ENCODE peak calls at places on chromosomes 11 and 22, in six cellular contexts. One of them, this sample, is unnamed.

GRCh38 chr11:112157274-112157766 is 6.6 kb downstream of the IL18 start:
- DNase-seq in cardiac muscle cell: peak; percentile 98
- DNase-seq in sigmoid colon: no peak
- DNase-seq in pancreas: no peak
- DNase-seq in transverse colon: no peak
- DNase-seq in PC-9: peak; percentile 65
- DNase-seq in this sample: no peak

GRCh38 chr11:65915821-65916251 is 3.0 kb downstream of the C11orf68 start:
- DNase-seq in cardiac muscle cell: peak; percentile 96
- DNase-seq in sigmoid colon: peak; percentile 97
- DNase-seq in pancreas: peak; percentile 78
- DNase-seq in transverse colon: peak; percentile 74
- DNase-seq in PC-9: peak; percentile 96
- DNase-seq in this sample: peak; percentile 78

GRCh38 chr11:57049749-57050148 is 61.0 kb downstream of the OR5AK2 start:
- DNase-seq in cardiac muscle cell: no peak
- DNase-seq in sigmoid colon: no peak
- DNase-seq in pancreas: no peak
- DNase-seq in transverse colon: no peak
- DNase-seq in PC-9: no peak
- DNase-seq in this sample: no peak

GRCh38 chr11:61747389-61748285 is 4.8 kb upstream of the MYRF start:
- DNase-seq in cardiac muscle cell: peak; percentile 83
- DNase-seq in sigmoid colon: peak; percentile 86
- DNase-seq in pancreas: peak; percentile 94
- DNase-seq in transverse colon: peak; percentile 86
- DNase-seq in PC-9: peak; percentile 86
- DNase-seq in this sample: peak; percentile 88

GRCh38 chr11:69524291-69524882 is 42.9 kb downstream of the LINC01488 start:
- DNase-seq in cardiac muscle cell: peak; percentile 37
- DNase-seq in sigmoid colon: peak; percentile 55
- DNase-seq in pancreas: no peak
- DNase-seq in transverse colon: no peak
- DNase-seq in PC-9: peak; percentile 89
- DNase-seq in this sample: peak; percentile 56

GRCh38 chr22:24894220-24894975 is 52.1 kb downstream of the LHFPL7 start:
- DNase-seq in cardiac muscle cell: peak; percentile 96
- DNase-seq in sigmoid colon: peak; percentile 93
- DNase-seq in pancreas: peak; percentile 94
- DNase-seq in transverse colon: peak; percentile 87
- DNase-seq in PC-9: peak; percentile 81
- DNase-seq in this sample: peak; percentile 90

GRCh38 chr11:57432714-57433163 is 5.8 kb upstream of the SLC43A3 start:
- DNase-seq in cardiac muscle cell: peak; percentile 95
- DNase-seq in sigmoid colon: no peak
- DNase-seq in pancreas: no peak
- DNase-seq in transverse colon: no peak
- DNase-seq in PC-9: peak; percentile 19
- DNase-seq in this sample: no peak

GRCh38 chr11:59368238-59369022 is 9.7 kb downstream of the OR5AN1 start:
- DNase-seq in cardiac muscle cell: no peak
- DNase-seq in sigmoid colon: no peak
- DNase-seq in pancreas: no peak
- DNase-seq in transverse colon: no peak
- DNase-seq in PC-9: no peak
- DNase-seq in this sample: no peak

GRCh38 chr11:2791521-2792375 is 92.0 kb upstream of the KCNQ1OT1 start:
- DNase-seq in cardiac muscle cell: no peak
- DNase-seq in sigmoid colon: peak; percentile 62
- DNase-seq in pancreas: peak; percentile 63
- DNase-seq in transverse colon: peak; percentile 14
- DNase-seq in PC-9: no peak
- DNase-seq in this sample: peak; percentile 69

GRCh38 chr22:19628038-19628776 is 86.1 kb upstream of the SEPTIN5 start:
- DNase-seq in cardiac muscle cell: no peak
- DNase-seq in sigmoid colon: peak; percentile 14
- DNase-seq in pancreas: no peak
- DNase-seq in transverse colon: no peak
- DNase-seq in PC-9: no peak
- DNase-seq in this sample: no peak

GRCh38 chr11:46352063-46352841 is 5.0 kb downstream of the DGKZ start:
- DNase-seq in cardiac muscle cell: peak; percentile 65
- DNase-seq in sigmoid colon: no peak
- DNase-seq in pancreas: peak; percentile 95
- DNase-seq in transverse colon: peak; percentile 41
- DNase-seq in PC-9: peak; percentile 44
- DNase-seq in this sample: peak; percentile 74

GRCh38 chr11:120794748-120795147 is 229.2 kb upstream of the TBCEL start:
- DNase-seq in cardiac muscle cell: no peak
- DNase-seq in sigmoid colon: no peak
- DNase-seq in pancreas: no peak
- DNase-seq in transverse colon: no peak
- DNase-seq in PC-9: no peak
- DNase-seq in this sample: no peak

GRCh38 chr11:83410605-83411565 is 124.7 kb upstream of the CCDC90B start:
- DNase-seq in cardiac muscle cell: no peak
- DNase-seq in sigmoid colon: no peak
- DNase-seq in pancreas: peak; percentile 82
- DNase-seq in transverse colon: no peak
- DNase-seq in PC-9: no peak
- DNase-seq in this sample: no peak

GRCh38 chr22:22771696-22772377 is 115.8 kb upstream of the IGLL5 start:
- DNase-seq in cardiac muscle cell: no peak
- DNase-seq in sigmoid colon: no peak
- DNase-seq in pancreas: no peak
- DNase-seq in transverse colon: no peak
- DNase-seq in PC-9: no peak
- DNase-seq in this sample: no peak

GRCh38 chr11:92212530-92212929 is 12.1 kb upstream of the FAT3 start:
- DNase-seq in cardiac muscle cell: no peak
- DNase-seq in sigmoid colon: no peak
- DNase-seq in pancreas: no peak
- DNase-seq in transverse colon: no peak
- DNase-seq in PC-9: no peak
- DNase-seq in this sample: no peak

GRCh38 chr11:67656278-67656922 is 5.9 kb upstream of the ACY3 start:
- DNase-seq in cardiac muscle cell: no peak
- DNase-seq in sigmoid colon: no peak
- DNase-seq in pancreas: no peak
- DNase-seq in transverse colon: no peak
- DNase-seq in PC-9: no peak
- DNase-seq in this sample: no peak

GRCh38 chr22:44276706-44277403 is 35.9 kb downstream of the SHISAL1 start:
- DNase-seq in cardiac muscle cell: no peak
- DNase-seq in sigmoid colon: no peak
- DNase-seq in pancreas: no peak
- DNase-seq in transverse colon: no peak
- DNase-seq in PC-9: no peak
- DNase-seq in this sample: peak; percentile 37

GRCh38 chr11:1929621-1930447 is 10.3 kb downstream of the TNNT3 start:
- DNase-seq in cardiac muscle cell: no peak
- DNase-seq in sigmoid colon: no peak
- DNase-seq in pancreas: peak; percentile 45
- DNase-seq in transverse colon: no peak
- DNase-seq in PC-9: no peak
- DNase-seq in this sample: peak; percentile 58

GRCh38 chr22:31945971-31946680 is 1.8 kb downstream of the YWHAH start:
- DNase-seq in cardiac muscle cell: peak; percentile 38
- DNase-seq in sigmoid colon: no peak
- DNase-seq in pancreas: no peak
- DNase-seq in transverse colon: no peak
- DNase-seq in PC-9: no peak
- DNase-seq in this sample: no peak

GRCh38 chr22:39526736-39527171 is 5.8 kb downstream of the RPS19BP1 start:
- DNase-seq in cardiac muscle cell: no peak
- DNase-seq in sigmoid colon: no peak
- DNase-seq in pancreas: peak; percentile 61
- DNase-seq in transverse colon: no peak
- DNase-seq in PC-9: no peak
- DNase-seq in this sample: no peak

GRCh38 chr11:128517457-128518230 is 69.7 kb downstream of the ETS1 start:
- DNase-seq in cardiac muscle cell: peak; percentile 55
- DNase-seq in sigmoid colon: no peak
- DNase-seq in pancreas: no peak
- DNase-seq in transverse colon: no peak
- DNase-seq in PC-9: no peak
- DNase-seq in this sample: no peak

GRCh38 chr11:120181446-120181992 is 29.3 kb upstream of the OAF start:
- DNase-seq in cardiac muscle cell: no peak
- DNase-seq in sigmoid colon: no peak
- DNase-seq in pancreas: no peak
- DNase-seq in transverse colon: no peak
- DNase-seq in PC-9: no peak
- DNase-seq in this sample: peak; percentile 32

GRCh38 chr11:18384157-18384641 is 10.2 kb upstream of the LDHA start:
- DNase-seq in cardiac muscle cell: peak; percentile 92
- DNase-seq in sigmoid colon: peak; percentile 90
- DNase-seq in pancreas: no peak
- DNase-seq in transverse colon: peak; percentile 85
- DNase-seq in PC-9: peak; percentile 73
- DNase-seq in this sample: peak; percentile 68

GRCh38 chr22:32067613-32068012 is 24.6 kb downstream of the SLC5A1 start:
- DNase-seq in cardiac muscle cell: no peak
- DNase-seq in sigmoid colon: no peak
- DNase-seq in pancreas: no peak
- DNase-seq in transverse colon: no peak
- DNase-seq in PC-9: no peak
- DNase-seq in this sample: no peak

GRCh38 chr11:39304586-39304985 is 2154.9 kb downstream of the LRRC4C start:
- DNase-seq in cardiac muscle cell: no peak
- DNase-seq in sigmoid colon: no peak
- DNase-seq in pancreas: no peak
- DNase-seq in transverse colon: no peak
- DNase-seq in PC-9: no peak
- DNase-seq in this sample: no peak

GRCh38 chr11:122633219-122633829 is 22.2 kb upstream of the UBASH3B start:
- DNase-seq in cardiac muscle cell: peak; percentile 72
- DNase-seq in sigmoid colon: peak; percentile 46
- DNase-seq in pancreas: no peak
- DNase-seq in transverse colon: no peak
- DNase-seq in PC-9: no peak
- DNase-seq in this sample: no peak

GRCh38 chr11:69922596-69923111 is 103.4 kb upstream of the FGF3 start:
- DNase-seq in cardiac muscle cell: no peak
- DNase-seq in sigmoid colon: peak; percentile 52
- DNase-seq in pancreas: no peak
- DNase-seq in transverse colon: no peak
- DNase-seq in PC-9: no peak
- DNase-seq in this sample: peak; percentile 34

GRCh38 chr11:113260541-113260940 is 53.8 kb upstream of the TTC12 start:
- DNase-seq in cardiac muscle cell: no peak
- DNase-seq in sigmoid colon: no peak
- DNase-seq in pancreas: no peak
- DNase-seq in transverse colon: no peak
- DNase-seq in PC-9: no peak
- DNase-seq in this sample: no peak
- H3K4me3 ChIP-seq in cardiac muscle cell: no peak overlapping the region
- H3K4me3 ChIP-seq in sigmoid colon: no peak overlapping the region
- H3K4me3 ChIP-seq in pancreas: no peak overlapping the region
- H3K4me3 ChIP-seq in transverse colon: no peak overlapping the region
- H3K4me3 ChIP-seq in PC-9: no peak overlapping the region
- H3K4me3 ChIP-seq in this sample: no peak overlapping the region

DNA sequence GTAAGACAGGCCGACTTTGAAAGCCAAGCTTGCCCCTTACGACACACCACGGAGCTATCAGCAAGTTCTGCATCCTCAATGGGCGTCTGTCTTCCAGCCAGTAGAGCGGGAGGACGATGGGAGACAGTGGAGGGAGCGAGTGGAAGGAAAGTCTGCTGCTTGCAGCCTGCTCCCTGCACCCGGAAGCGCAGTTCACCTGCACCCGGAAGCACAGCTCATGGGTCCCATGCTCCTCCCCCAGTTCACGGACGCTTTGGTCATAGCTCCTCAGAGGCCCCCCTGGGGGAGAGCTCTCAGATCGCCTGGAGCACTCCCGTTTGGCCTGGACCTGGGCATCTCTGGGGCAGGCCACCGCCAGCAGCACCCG is 51.3 kb downstream of the FBLN1 start:
- DNase-seq in cardiac muscle cell: no peak
- DNase-seq in sigmoid colon: no peak
- DNase-seq in pancreas: no peak
- DNase-seq in transverse colon: no peak
- DNase-seq in PC-9: no peak
- DNase-seq in this sample: no peak
- TF ChIP-seq CTCF in cardiac muscle cell: no peak
- TF ChIP-seq CTCF in sigmoid colon: peak; percentile 10
- TF ChIP-seq CTCF in pancreas: no peak
- TF ChIP-seq CTCF in transverse colon: peak; percentile 24
- TF ChIP-seq CTCF in PC-9: no peak
- TF ChIP-seq CTCF in this sample: no peak

GRCh38 chr11:117099681-117100080 is 1.5 kb upstream of the SIK3 start:
- DNase-seq in cardiac muscle cell: no peak
- DNase-seq in sigmoid colon: no peak
- DNase-seq in pancreas: no peak
- DNase-seq in transverse colon: no peak
- DNase-seq in PC-9: no peak
- DNase-seq in this sample: no peak
- H3K27ac ChIP-seq in cardiac muscle cell: peak overlapping the region; percentile 97
- H3K27ac ChIP-seq in sigmoid colon: peak overlapping the region; percentile 98
- H3K27ac ChIP-seq in pancreas: peak overlapping the region; percentile 99
- H3K27ac ChIP-seq in transverse colon: peak overlapping the region; percentile 90
- H3K27ac ChIP-seq in PC-9: peak overlapping the region; percentile 73
- H3K27ac ChIP-seq in this sample: peak overlapping the region; percentile 99

GRCh38 chr11:6377902-6378694 is 12.2 kb upstream of the SMPD1 start:
- DNase-seq in cardiac muscle cell: no peak
- DNase-seq in sigmoid colon: no peak
- DNase-seq in pancreas: no peak
- DNase-seq in transverse colon: no peak
- DNase-seq in PC-9: no peak
- DNase-seq in this sample: no peak
- H3K4me3 ChIP-seq in cardiac muscle cell: no peak overlapping the region
- H3K4me3 ChIP-seq in sigmoid colon: no peak overlapping the region
- H3K4me3 ChIP-seq in pancreas: no peak overlapping the region
- H3K4me3 ChIP-seq in transverse colon: no peak overlapping the region
- H3K4me3 ChIP-seq in PC-9: no peak overlapping the region
- H3K4me3 ChIP-seq in this sample: no peak overlapping the region

DNA sequence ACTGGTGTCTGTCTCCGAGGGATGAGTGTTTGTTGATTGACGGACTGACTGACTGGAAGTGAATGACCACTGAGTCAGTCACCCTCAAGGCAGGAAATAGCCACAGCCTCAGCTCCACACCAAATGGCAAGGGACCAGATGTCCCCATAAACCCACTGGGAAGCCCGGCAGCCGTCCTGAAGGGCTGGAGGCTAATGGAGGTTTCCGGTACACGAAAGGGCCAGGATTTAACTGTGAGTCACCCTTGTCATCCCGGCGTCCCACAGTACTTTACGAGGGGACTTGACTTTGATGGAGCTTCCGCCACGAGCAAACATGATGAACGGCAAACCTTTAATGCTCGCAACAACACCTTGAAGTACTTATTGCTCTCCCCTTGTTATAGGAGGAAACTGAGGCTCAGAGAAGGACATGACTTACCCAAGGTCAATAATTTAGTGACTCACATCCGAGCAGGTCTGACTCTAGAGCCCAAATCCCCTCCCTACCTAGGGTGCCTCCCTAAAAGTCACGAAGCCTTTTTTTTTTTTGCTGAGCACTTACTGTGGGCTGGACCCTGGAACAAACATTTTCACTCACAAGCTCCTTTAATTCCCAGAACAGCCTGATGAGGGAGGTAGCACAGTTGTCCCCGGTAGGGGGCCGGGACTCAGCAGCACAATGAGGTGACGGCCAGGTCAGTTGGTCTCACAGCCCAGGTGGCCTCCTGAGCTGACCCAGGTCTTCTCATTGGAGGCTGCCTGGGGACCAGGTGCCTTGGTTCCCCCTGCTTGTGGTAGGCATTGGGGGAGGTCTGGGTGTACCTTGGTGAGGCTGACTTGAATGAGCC is 25.2 kb upstream of the GCAT start:
- DNase-seq in cardiac muscle cell: no peak
- DNase-seq in sigmoid colon: no peak
- DNase-seq in pancreas: no peak
- DNase-seq in transverse colon: no peak
- DNase-seq in PC-9: no peak
- DNase-seq in this sample: no peak
- TF ChIP-seq CTCF in cardiac muscle cell: no peak
- TF ChIP-seq CTCF in sigmoid colon: no peak
- TF ChIP-seq CTCF in pancreas: no peak
- TF ChIP-seq CTCF in transverse colon: no peak
- TF ChIP-seq CTCF in PC-9: no peak
- TF ChIP-seq CTCF in this sample: no peak

This sample was measured in upper lobe of right lung.